ENCODE peak calls at places on chromosome 11, in six cellular contexts. J is fibroblast of lung, W is upper lobe of right lung, Z is WERI-Rb-1, R is substantia nigra, E is small intestine. M is an unnamed sample.

GRCh38 chr11:96015911-96016565 is 92.1 kb upstream of the MTMR2 start:
- DNase-seq in J (no peak), E (no peak), W (no peak), R (no peak), Z (peak; percentile 52), M (no peak)

GRCh38 chr11:119298726-119299125 is 18.2 kb downstream of the MCAM start:
- DNase-seq in J (no peak), R (no peak), Z (no peak), W (no peak), E (no peak), M (no peak)

GRCh38 chr11:46541593-46542371 is 52.0 kb downstream of the AMBRA1 start:
- DNase-seq in R (no peak), W (peak; percentile 89), J (no peak), E (peak; percentile 96), Z (no peak), M (no peak)

GRCh38 chr11:63635762-63636465 is 21.7 kb upstream of the PLAAT3 start:
- DNase-seq in J (peak; percentile 71), R (peak; percentile 12), Z (peak; percentile 58), W (no peak), E (peak; percentile 76), M (peak; percentile 71)

GRCh38 chr11:128391809-128392208 is 195.5 kb downstream of the ETS1 start:
- DNase-seq in Z (no peak), J (no peak), E (no peak), R (no peak), W (no peak), M (no peak)

GRCh38 chr11:8870461-8871282 is 40.3 kb upstream of the AKIP1 start:
- DNase-seq in W (peak; percentile 87), Z (peak; percentile 85), J (peak; percentile 75), R (no peak), E (peak; percentile 68), M (peak; percentile 79)

GRCh38 chr11:130187096-130187495 is 27.5 kb downstream of the ST14 start:
- DNase-seq in J (no peak), W (no peak), Z (no peak), E (no peak), R (no peak), M (no peak)

GRCh38 chr11:70568504-70569172 is 170.3 kb downstream of the CTTN start:
- DNase-seq in Z (peak; percentile 92), R (no peak), W (peak; percentile 67), J (peak; percentile 17), E (peak; percentile 72), M (peak; percentile 63)

GRCh38 chr11:67732045-67732787 is 57.8 kb upstream of the ALDH3B2 start:
- DNase-seq in R (no peak), E (peak; percentile 8), J (no peak), W (no peak), Z (no peak), M (no peak)

GRCh38 chr11:62705401-62705800 is 1.8 kb downstream of the BSCL2 start:
- DNase-seq in W (peak; percentile 63), E (no peak), J (no peak), R (no peak), Z (peak; percentile 54), M (no peak)

GRCh38 chr11:11027271-11027670 is 169.4 kb upstream of the ZBED5 start:
- DNase-seq in R (no peak), W (no peak), J (peak; percentile 68), Z (no peak), E (no peak), M (peak; percentile 58)

GRCh38 chr11:110565690-110566336 is 136.1 kb downstream of the FDX1 start:
- DNase-seq in Z (peak; percentile 29), R (no peak), E (no peak), J (no peak), W (peak; percentile 70), M (no peak)

GRCh38 chr11:32002311-32002710 is 88.6 kb upstream of the RCN1 start:
- DNase-seq in W (no peak), J (no peak), Z (no peak), R (no peak), E (no peak), M (no peak)

GRCh38 chr11:58067685-58068084 is 36.9 kb downstream of the OR6Q1 start:
- DNase-seq in J (no peak), R (no peak), W (no peak), Z (no peak), E (no peak), M (no peak)

GRCh38 chr11:15104166-15104565 is 10.6 kb upstream of the INSC start:
- DNase-seq in R (no peak), Z (no peak), J (no peak), W (no peak), E (no peak), M (no peak)

GRCh38 chr11:57735655-57736298 is 5.5 kb upstream of the SELENOH start:
- DNase-seq in W (no peak), Z (no peak), R (no peak), E (peak; percentile 26), J (no peak), M (no peak)

GRCh38 chr11:126159719-126160344 is 51.6 kb downstream of the RPUSD4 start:
- DNase-seq in E (no peak), R (no peak), J (no peak), Z (peak; percentile 96), W (no peak), M (no peak)

GRCh38 chr11:97570636-97571035 is 1180.8 kb downstream of the JRKL start:
- DNase-seq in E (no peak), Z (no peak), W (no peak), R (no peak), J (no peak), M (no peak)

GRCh38 chr11:134332189-134332631 is 422 bp downstream of the GLB1L2 start:
- DNase-seq in R (no peak), J (no peak), W (no peak), Z (peak; percentile 64), E (peak; percentile 41), M (no peak)

GRCh38 chr11:20647976-20648565 is 21.3 kb upstream of the NELL1 start:
- DNase-seq in J (peak; percentile 49), R (no peak), W (no peak), E (peak; percentile 59), Z (peak; percentile 36), M (peak; percentile 46)

GRCh38 chr11:31874631-31875191 is 63.6 kb upstream of the PAX6 start:
- DNase-seq in W (no peak), J (no peak), Z (no peak), R (no peak), E (no peak), M (no peak)

GRCh38 chr11:2302280-2302843 is 549 bp downstream of the TSPAN32 start:
- DNase-seq in J (no peak), E (no peak), W (peak; percentile 72), Z (peak; percentile 10), R (no peak), M (no peak)
- H3K27ac ChIP-seq in J (no peak overlapping the region), E (peak overlapping the region; percentile 77), W (peak overlapping the region; percentile 66), Z (no peak overlapping the region), R (peak overlapping the region; percentile 12), M (no peak overlapping the region)

GRCh38 chr11:69504127-69504526 is 22.7 kb downstream of the LINC01488 start:
- DNase-seq in R (no peak), Z (no peak), J (no peak), W (peak; percentile 49), E (no peak), M (no peak)

GRCh38 chr11:69501121-69501489 is 19.6 kb downstream of the LINC01488 start:
- DNase-seq in J (no peak), W (no peak), R (no peak), E (no peak), Z (no peak), M (no peak)

GRCh38 chr11:69508974-69509373 is 27.5 kb downstream of the LINC01488 start:
- DNase-seq in E (no peak), Z (no peak), J (no peak), R (no peak), W (no peak), M (no peak)

GRCh38 chr11:69501891-69502860 is 20.7 kb downstream of the LINC01488 start:
- DNase-seq in E (peak; percentile 62), J (no peak), W (peak; percentile 64), R (no peak), Z (no peak), M (no peak)

DNA sequence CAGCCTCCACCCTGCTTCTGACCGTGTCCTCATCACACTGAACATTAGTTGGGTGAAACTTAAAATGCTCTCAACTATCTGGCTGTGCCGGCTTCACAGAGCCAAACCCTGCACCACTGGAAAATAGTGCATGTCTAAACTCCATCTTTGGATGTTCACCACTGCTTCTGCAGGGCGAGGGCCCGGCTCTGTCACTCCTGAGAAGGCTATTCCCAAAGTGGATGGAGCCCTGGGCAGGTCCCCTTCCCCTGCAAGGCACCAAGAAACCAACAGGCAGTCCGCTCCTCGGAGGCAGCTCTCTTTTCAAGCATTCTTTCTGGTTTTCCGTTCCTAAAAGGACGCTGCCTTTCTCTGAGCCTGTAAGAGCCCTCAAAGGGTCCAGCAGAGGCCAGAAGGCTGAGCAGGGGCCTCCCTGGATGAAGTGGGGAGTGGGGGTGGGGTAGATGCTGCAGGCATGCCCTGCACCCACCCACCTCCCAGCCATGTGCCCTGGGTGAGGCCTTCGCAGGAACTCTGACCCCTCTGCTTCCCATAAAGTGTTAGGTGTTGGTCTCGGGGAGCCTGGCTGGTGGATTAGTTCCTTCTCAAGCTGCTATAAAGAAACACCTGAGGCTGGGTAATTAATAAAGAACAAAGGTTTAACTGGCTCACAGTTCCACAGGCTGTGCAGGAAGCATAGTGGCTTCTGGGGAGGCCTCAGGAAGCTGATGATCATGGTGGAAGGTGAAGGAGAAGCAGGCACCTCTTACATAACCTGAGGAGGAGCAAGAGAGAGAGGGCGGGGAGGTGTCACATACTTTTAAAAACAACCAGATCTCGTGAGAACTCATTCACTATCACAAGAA is 23.3 kb downstream of the LINC01488 start:
- DNase-seq in W (peak; percentile 52), J (no peak), Z (no peak), R (no peak), E (peak; percentile 93), M (no peak)
- H3K27ac ChIP-seq in W (no peak overlapping the region), J (no peak overlapping the region), Z (no peak overlapping the region), R (no peak overlapping the region), E (peak overlapping the region; percentile 78), M (no peak overlapping the region)

GRCh38 chr11:123179571-123179970 is 15.5 kb downstream of the CLMP start:
- DNase-seq in Z (no peak), E (peak; percentile 58), W (no peak), R (no peak), J (no peak), M (no peak)

GRCh38 chr11:123182101-123182500 is 12.9 kb downstream of the CLMP start:
- DNase-seq in J (no peak), R (no peak), W (no peak), E (no peak), Z (no peak), M (no peak)

GRCh38 chr11:123180166-123180565 is 14.9 kb downstream of the CLMP start:
- DNase-seq in W (no peak), Z (no peak), E (no peak), J (peak; percentile 60), R (no peak), M (no peak)

GRCh38 chr11:123180574-123180973 is 14.5 kb downstream of the CLMP start:
- DNase-seq in J (no peak), Z (no peak), W (no peak), E (no peak), R (no peak), M (no peak)

GRCh38 chr11:123181075-123181474 is 14.0 kb downstream of the CLMP start:
- DNase-seq in E (no peak), Z (no peak), R (no peak), W (no peak), J (no peak), M (no peak)
- H3K27ac ChIP-seq in E (no peak overlapping the region), Z (no peak overlapping the region), R (no peak overlapping the region), W (no peak overlapping the region), J (no peak overlapping the region), M (no peak overlapping the region)

DNA sequence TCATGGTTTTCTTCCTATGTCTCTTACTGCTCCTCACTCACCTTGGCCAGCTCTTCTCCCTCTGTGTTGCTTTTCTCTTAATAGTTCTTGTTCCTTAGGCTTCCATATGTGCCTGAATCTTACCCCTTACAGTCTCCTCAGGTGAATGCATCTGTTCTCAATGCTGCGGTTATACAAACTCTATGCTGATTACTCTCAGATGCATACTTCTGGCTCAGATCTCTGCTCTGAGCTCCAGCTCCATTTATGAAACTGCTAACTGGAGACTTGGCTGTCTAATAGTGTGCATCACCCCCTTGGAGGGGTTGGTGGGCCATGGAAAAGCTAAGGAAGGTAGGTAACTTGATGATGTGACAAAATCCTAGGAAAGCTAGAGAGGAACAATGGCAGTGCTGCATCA is 422.5 kb downstream of the TMEM135 start:
- DNase-seq in R (no peak), Z (no peak), W (no peak), E (no peak), J (no peak), M (no peak)
- H3K27ac ChIP-seq in R (no peak overlapping the region), Z (no peak overlapping the region), W (no peak overlapping the region), E (no peak overlapping the region), J (no peak overlapping the region), M (no peak overlapping the region)